ENCODE peak calls at places on chromosomes 13 and 19, in seven cellular contexts. One of them, this sample, is unnamed.

GRCh38 chr19:44757057-44757734 is 8.7 kb downstream of the BCL3 start:
- DNase-seq in mucosa of descending colon: peak; percentile 62
- DNase-seq in epithelial cell of esophagus: no peak
- DNase-seq in fibroblast of mammary gland: peak; percentile 82
- DNase-seq in neural progenitor cell: peak; percentile 66
- DNase-seq in fibroblast of pulmonary artery: peak; percentile 77
- DNase-seq in fibroblast of lung: peak; percentile 76
- DNase-seq in this sample: no peak

GRCh38 chr19:10554760-10555612 is 10.8 kb downstream of the KRI1 start:
- DNase-seq in fibroblast of mammary gland: no peak
- DNase-seq in fibroblast of lung: no peak
- DNase-seq in fibroblast of pulmonary artery: no peak
- DNase-seq in mucosa of descending colon: no peak
- DNase-seq in epithelial cell of esophagus: peak; percentile 94
- DNase-seq in neural progenitor cell: no peak
- DNase-seq in this sample: no peak

GRCh38 chr19:2771786-2772674 is 11.0 kb downstream of the SGTA start:
- DNase-seq in fibroblast of pulmonary artery: no peak
- DNase-seq in mucosa of descending colon: no peak
- DNase-seq in fibroblast of mammary gland: no peak
- DNase-seq in epithelial cell of esophagus: no peak
- DNase-seq in fibroblast of lung: no peak
- DNase-seq in neural progenitor cell: no peak
- DNase-seq in this sample: no peak

GRCh38 chr13:39263033-39263432 is 224.8 kb downstream of the NHLRC3 start:
- DNase-seq in fibroblast of pulmonary artery: peak; percentile 52
- DNase-seq in mucosa of descending colon: no peak
- DNase-seq in epithelial cell of esophagus: peak; percentile 60
- DNase-seq in neural progenitor cell: peak; percentile 49
- DNase-seq in fibroblast of mammary gland: peak; percentile 56
- DNase-seq in fibroblast of lung: peak; percentile 50
- DNase-seq in this sample: no peak

GRCh38 chr13:47287291-47287751 is 390.5 kb upstream of the HTR2A start:
- DNase-seq in fibroblast of pulmonary artery: peak; percentile 14
- DNase-seq in epithelial cell of esophagus: no peak
- DNase-seq in fibroblast of lung: peak; percentile 37
- DNase-seq in mucosa of descending colon: no peak
- DNase-seq in fibroblast of mammary gland: peak; percentile 61
- DNase-seq in neural progenitor cell: no peak
- DNase-seq in this sample: no peak

GRCh38 chr19:55472463-55472862 is 4.0 kb upstream of the ZNF628 start:
- DNase-seq in fibroblast of lung: peak; percentile 37
- DNase-seq in fibroblast of mammary gland: peak; percentile 79
- DNase-seq in fibroblast of pulmonary artery: peak; percentile 55
- DNase-seq in neural progenitor cell: no peak
- DNase-seq in mucosa of descending colon: no peak
- DNase-seq in epithelial cell of esophagus: peak; percentile 74
- DNase-seq in this sample: no peak

GRCh38 chr19:18654469-18654868 is 17.6 kb downstream of the KLHL26 start:
- DNase-seq in epithelial cell of esophagus: no peak
- DNase-seq in fibroblast of pulmonary artery: no peak
- DNase-seq in fibroblast of mammary gland: no peak
- DNase-seq in mucosa of descending colon: no peak
- DNase-seq in neural progenitor cell: no peak
- DNase-seq in fibroblast of lung: no peak
- DNase-seq in this sample: no peak

GRCh38 chr19:51783373-51783772 is 11.6 kb upstream of the FPR3 start:
- DNase-seq in mucosa of descending colon: no peak
- DNase-seq in neural progenitor cell: no peak
- DNase-seq in fibroblast of lung: no peak
- DNase-seq in fibroblast of pulmonary artery: peak; percentile 48
- DNase-seq in fibroblast of mammary gland: peak; percentile 38
- DNase-seq in epithelial cell of esophagus: peak; percentile 34
- DNase-seq in this sample: no peak

GRCh38 chr19:3658823-3659745 is 32.5 kb upstream of the CACTIN start:
- DNase-seq in fibroblast of lung: no peak
- DNase-seq in fibroblast of mammary gland: no peak
- DNase-seq in neural progenitor cell: no peak
- DNase-seq in fibroblast of pulmonary artery: no peak
- DNase-seq in epithelial cell of esophagus: no peak
- DNase-seq in mucosa of descending colon: no peak
- DNase-seq in this sample: no peak

DNA sequence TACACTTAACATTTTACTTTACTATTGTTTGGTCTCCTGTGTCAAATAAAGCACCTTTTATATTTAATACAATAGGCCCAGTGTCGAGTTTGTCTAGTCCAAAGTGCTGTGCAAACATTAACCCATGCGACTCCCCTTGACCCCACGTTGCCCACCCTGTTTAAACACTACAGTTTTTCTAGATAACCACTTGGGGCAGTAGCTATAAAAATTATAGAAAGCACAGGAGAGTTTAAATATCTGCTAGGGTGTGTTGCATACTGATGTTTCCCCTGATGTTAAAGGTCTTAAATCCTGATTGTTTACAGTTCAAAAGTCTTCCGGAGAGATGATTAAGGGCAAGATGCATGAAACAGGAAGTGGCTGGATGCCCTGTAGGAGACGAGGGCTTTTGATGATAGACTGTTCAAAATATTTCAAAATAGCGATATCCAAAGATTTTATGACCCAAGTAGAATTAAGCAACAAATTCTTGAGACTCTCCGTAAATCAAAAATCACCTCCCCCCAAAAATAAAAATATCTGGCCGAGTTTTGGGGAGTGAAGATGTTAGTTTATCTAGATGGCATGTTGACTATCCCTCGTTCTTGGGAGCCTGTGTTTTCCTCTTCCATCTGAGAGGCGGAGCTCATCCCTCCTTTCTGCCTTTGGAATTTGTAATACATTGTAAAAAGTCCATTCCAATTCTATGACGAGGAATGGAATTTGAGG is 167.1 kb downstream of the FGF9 start:
- DNase-seq in fibroblast of pulmonary artery: no peak
- DNase-seq in epithelial cell of esophagus: no peak
- DNase-seq in fibroblast of lung: no peak
- DNase-seq in neural progenitor cell: no peak
- DNase-seq in fibroblast of mammary gland: no peak
- DNase-seq in mucosa of descending colon: no peak
- DNase-seq in this sample: no peak
- TF ChIP-seq CTCF in fibroblast of pulmonary artery: no peak
- TF ChIP-seq CTCF in epithelial cell of esophagus: no peak
- TF ChIP-seq CTCF in fibroblast of lung: no peak
- TF ChIP-seq CTCF in neural progenitor cell: no peak
- TF ChIP-seq CTCF in fibroblast of mammary gland: no peak
- TF ChIP-seq CTCF in mucosa of descending colon: no peak
- TF ChIP-seq CTCF in this sample: no peak

GRCh38 chr13:30354481-30355404 is 47.4 kb upstream of the KATNAL1 start:
- DNase-seq in fibroblast of lung: no peak
- DNase-seq in fibroblast of mammary gland: no peak
- DNase-seq in fibroblast of pulmonary artery: no peak
- DNase-seq in mucosa of descending colon: no peak
- DNase-seq in epithelial cell of esophagus: no peak
- DNase-seq in neural progenitor cell: no peak
- DNase-seq in this sample: no peak

GRCh38 chr13:30355405-30355741 is 48.0 kb upstream of the KATNAL1 start:
- DNase-seq in fibroblast of mammary gland: no peak
- DNase-seq in mucosa of descending colon: peak; percentile 41
- DNase-seq in epithelial cell of esophagus: peak; percentile 14
- DNase-seq in neural progenitor cell: peak; percentile 34
- DNase-seq in fibroblast of pulmonary artery: no peak
- DNase-seq in fibroblast of lung: no peak
- DNase-seq in this sample: no peak

GRCh38 chr13:30352121-30352520 is 44.8 kb upstream of the KATNAL1 start:
- DNase-seq in fibroblast of pulmonary artery: no peak
- DNase-seq in neural progenitor cell: no peak
- DNase-seq in epithelial cell of esophagus: no peak
- DNase-seq in mucosa of descending colon: no peak
- DNase-seq in fibroblast of mammary gland: no peak
- DNase-seq in fibroblast of lung: no peak
- DNase-seq in this sample: no peak

GRCh38 chr13:30353060-30353459 is 45.7 kb upstream of the KATNAL1 start:
- DNase-seq in fibroblast of pulmonary artery: no peak
- DNase-seq in fibroblast of mammary gland: no peak
- DNase-seq in neural progenitor cell: no peak
- DNase-seq in mucosa of descending colon: no peak
- DNase-seq in fibroblast of lung: no peak
- DNase-seq in epithelial cell of esophagus: no peak
- DNase-seq in this sample: no peak

DNA sequence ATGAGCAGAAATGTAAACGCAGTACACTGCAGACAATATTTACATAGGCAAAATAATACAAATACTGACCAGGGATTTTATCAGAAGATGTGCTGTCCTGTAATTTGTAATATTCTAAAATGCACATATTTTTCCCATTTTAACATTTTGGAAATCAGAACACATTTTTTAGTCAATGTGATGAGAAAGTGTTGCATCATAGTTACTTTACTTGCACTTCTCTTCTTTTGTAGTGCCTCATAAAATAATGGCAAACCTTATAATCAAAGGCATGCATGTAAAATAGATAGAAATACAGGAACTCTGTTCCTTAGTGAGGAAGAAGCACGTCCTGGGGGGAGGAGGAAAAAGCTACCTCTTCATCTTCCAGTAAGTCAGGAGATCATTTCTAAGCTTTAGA is 46.2 kb upstream of the KATNAL1 start:
- DNase-seq in fibroblast of pulmonary artery: no peak
- DNase-seq in epithelial cell of esophagus: no peak
- DNase-seq in fibroblast of lung: no peak
- DNase-seq in mucosa of descending colon: no peak
- DNase-seq in neural progenitor cell: no peak
- DNase-seq in fibroblast of mammary gland: no peak
- DNase-seq in this sample: no peak
- H3K4me3 ChIP-seq in fibroblast of pulmonary artery: no peak overlapping the region
- H3K4me3 ChIP-seq in epithelial cell of esophagus: no peak overlapping the region
- H3K4me3 ChIP-seq in fibroblast of lung: no peak overlapping the region
- H3K4me3 ChIP-seq in mucosa of descending colon: no peak overlapping the region
- H3K4me3 ChIP-seq in neural progenitor cell: no peak overlapping the region
- H3K4me3 ChIP-seq in fibroblast of mammary gland: no peak overlapping the region
- H3K4me3 ChIP-seq in this sample: no peak overlapping the region

GRCh38 chr13:79336971-79337370 is 69.1 kb downstream of the RBM26 start:
- DNase-seq in fibroblast of mammary gland: no peak
- DNase-seq in epithelial cell of esophagus: no peak
- DNase-seq in fibroblast of lung: no peak
- DNase-seq in fibroblast of pulmonary artery: no peak
- DNase-seq in mucosa of descending colon: no peak
- DNase-seq in neural progenitor cell: no peak
- DNase-seq in this sample: no peak

GRCh38 chr13:79341202-79341601 is 64.9 kb downstream of the RBM26 start:
- DNase-seq in fibroblast of pulmonary artery: no peak
- DNase-seq in fibroblast of lung: no peak
- DNase-seq in mucosa of descending colon: no peak
- DNase-seq in neural progenitor cell: no peak
- DNase-seq in fibroblast of mammary gland: no peak
- DNase-seq in epithelial cell of esophagus: no peak
- DNase-seq in this sample: no peak

GRCh38 chr13:79346300-79346914 is 59.6 kb downstream of the RBM26 start:
- DNase-seq in fibroblast of mammary gland: no peak
- DNase-seq in epithelial cell of esophagus: no peak
- DNase-seq in fibroblast of pulmonary artery: no peak
- DNase-seq in mucosa of descending colon: no peak
- DNase-seq in fibroblast of lung: no peak
- DNase-seq in neural progenitor cell: no peak
- DNase-seq in this sample: no peak

GRCh38 chr13:79338343-79338742 is 67.7 kb downstream of the RBM26 start:
- DNase-seq in neural progenitor cell: no peak
- DNase-seq in epithelial cell of esophagus: no peak
- DNase-seq in mucosa of descending colon: no peak
- DNase-seq in fibroblast of pulmonary artery: no peak
- DNase-seq in fibroblast of lung: no peak
- DNase-seq in fibroblast of mammary gland: no peak
- DNase-seq in this sample: no peak

DNA sequence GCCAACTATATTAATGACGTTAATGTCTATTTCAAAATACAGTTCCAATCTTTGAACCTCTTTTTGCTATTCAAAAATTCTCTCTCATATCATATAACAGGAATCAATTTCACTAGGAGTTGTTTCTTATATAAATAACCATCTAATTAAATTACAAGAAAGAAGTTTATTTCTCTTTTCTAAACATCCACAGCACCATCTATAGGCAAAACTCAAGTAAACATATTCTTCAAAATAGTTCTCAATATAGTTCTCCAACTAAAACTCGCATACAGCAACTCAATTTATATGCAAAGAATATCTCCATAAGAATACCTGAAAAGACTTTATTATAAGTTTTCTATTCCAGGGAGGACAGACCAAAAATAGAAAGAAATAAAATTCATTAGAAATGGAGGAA is 65.6 kb downstream of the RBM26 start:
- DNase-seq in fibroblast of mammary gland: no peak
- DNase-seq in mucosa of descending colon: no peak
- DNase-seq in fibroblast of lung: peak; percentile 4
- DNase-seq in fibroblast of pulmonary artery: no peak
- DNase-seq in epithelial cell of esophagus: no peak
- DNase-seq in neural progenitor cell: no peak
- DNase-seq in this sample: no peak
- TF ChIP-seq CTCF in fibroblast of mammary gland: no peak
- TF ChIP-seq CTCF in mucosa of descending colon: no peak
- TF ChIP-seq CTCF in fibroblast of lung: no peak
- TF ChIP-seq CTCF in fibroblast of pulmonary artery: no peak
- TF ChIP-seq CTCF in epithelial cell of esophagus: no peak
- TF ChIP-seq CTCF in neural progenitor cell: peak; percentile 32
- TF ChIP-seq CTCF in this sample: peak; percentile 22

GRCh38 chr19:7522072-7522922 is at the start of gene MCOLN1:
- DNase-seq in fibroblast of lung: peak; percentile 95
- DNase-seq in fibroblast of mammary gland: peak; percentile 94
- DNase-seq in fibroblast of pulmonary artery: peak; percentile 97
- DNase-seq in epithelial cell of esophagus: peak; percentile 97
- DNase-seq in neural progenitor cell: peak; percentile 100
- DNase-seq in mucosa of descending colon: peak; percentile 100
- DNase-seq in this sample: peak; percentile 79

GRCh38 chr19:7519411-7520130 is 2.9 kb upstream of the MCOLN1 start:
- DNase-seq in fibroblast of pulmonary artery: no peak
- DNase-seq in neural progenitor cell: no peak
- DNase-seq in fibroblast of lung: no peak
- DNase-seq in fibroblast of mammary gland: no peak
- DNase-seq in mucosa of descending colon: no peak
- DNase-seq in epithelial cell of esophagus: no peak
- DNase-seq in this sample: no peak

GRCh38 chr19:7520131-7521051 is 2.0 kb upstream of the MCOLN1 start:
- DNase-seq in fibroblast of pulmonary artery: no peak
- DNase-seq in fibroblast of lung: no peak
- DNase-seq in mucosa of descending colon: no peak
- DNase-seq in epithelial cell of esophagus: no peak
- DNase-seq in fibroblast of mammary gland: no peak
- DNase-seq in neural progenitor cell: no peak
- DNase-seq in this sample: no peak

GRCh38 chr19:7522923-7523667 is 671 bp downstream of the MCOLN1 start:
- DNase-seq in fibroblast of pulmonary artery: peak; percentile 33
- DNase-seq in fibroblast of mammary gland: peak; percentile 20
- DNase-seq in fibroblast of lung: no peak
- DNase-seq in epithelial cell of esophagus: peak; percentile 20
- DNase-seq in neural progenitor cell: peak; percentile 42
- DNase-seq in mucosa of descending colon: no peak
- DNase-seq in this sample: no peak

DNA sequence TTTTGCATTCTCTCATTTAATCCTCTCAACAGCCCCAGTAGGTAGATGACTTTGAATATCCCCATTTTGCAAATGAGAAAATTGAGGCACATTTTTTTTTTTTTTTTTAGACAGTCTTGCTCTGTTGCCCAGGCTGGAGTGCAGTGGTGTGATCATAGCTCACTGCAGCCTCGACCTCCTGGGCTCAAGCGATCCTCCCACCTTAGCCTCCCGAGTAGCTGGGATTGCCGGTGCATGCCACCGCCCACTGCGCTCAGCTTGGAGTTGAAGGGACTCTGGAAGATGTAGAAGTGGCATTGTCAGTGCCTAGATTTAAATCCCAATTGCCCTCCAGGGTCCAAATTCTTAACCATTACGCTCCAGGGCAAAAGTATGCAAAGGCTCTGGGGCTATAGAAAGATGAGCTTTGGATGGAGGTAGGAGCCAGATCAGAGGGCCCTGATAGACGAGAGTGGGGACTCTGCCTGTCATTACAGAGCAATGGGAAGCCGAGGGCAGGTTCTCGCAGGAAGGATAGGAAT is 813 bp upstream of the MCOLN1 start:
- DNase-seq in neural progenitor cell: peak; percentile 4
- DNase-seq in mucosa of descending colon: no peak
- DNase-seq in fibroblast of lung: no peak
- DNase-seq in fibroblast of pulmonary artery: no peak
- DNase-seq in epithelial cell of esophagus: no peak
- DNase-seq in fibroblast of mammary gland: no peak
- DNase-seq in this sample: no peak
- H3K4me3 ChIP-seq in neural progenitor cell: peak overlapping the region; percentile 72
- H3K4me3 ChIP-seq in mucosa of descending colon: no peak overlapping the region
- H3K4me3 ChIP-seq in fibroblast of lung: peak overlapping the region; percentile 53
- H3K4me3 ChIP-seq in fibroblast of pulmonary artery: peak overlapping the region; percentile 83
- H3K4me3 ChIP-seq in epithelial cell of esophagus: peak overlapping the region; percentile 66
- H3K4me3 ChIP-seq in fibroblast of mammary gland: peak overlapping the region; percentile 70
- H3K4me3 ChIP-seq in this sample: no peak overlapping the region

This sample was measured in LNCaP clone FGC.